ENCODE peak calls at places on chromosomes 12 and 14, in six cellular contexts. K, E, U, D, C and V are unnamed samples.

GRCh38 chr14:75636100-75636692 is 24.5 kb downstream of the ERG28 start:
- DNase-seq in U (no peak), K (no peak), D (no peak), C (peak; percentile 80), E (no peak), V (no peak)

GRCh38 chr14:92500491-92500941 is 13.1 kb upstream of the RIN3 start:
- DNase-seq in D (no peak), U (no peak), E (no peak), C (no peak), K (no peak), V (no peak)

GRCh38 chr14:45254771-45255170 is 1.8 kb upstream of the MIS18BP1 start:
- DNase-seq in E (no peak), U (no peak), C (no peak), D (no peak), K (no peak), V (no peak)

GRCh38 chr12:6323340-6323994 is 13.0 kb downstream of the PLEKHG6 start:
- DNase-seq in D (no peak), K (no peak), U (peak; percentile 85), E (no peak), C (peak; percentile 76), V (no peak)

GRCh38 chr12:63811755-63812154 is 32.0 kb downstream of the RXYLT1 start:
- DNase-seq in D (no peak), C (no peak), U (no peak), K (no peak), E (no peak), V (no peak)

GRCh38 chr12:39619316-39619659 is 315 bp downstream of the ABCD2 start:
- DNase-seq in K (no peak), D (no peak), C (peak; percentile 23), E (no peak), U (no peak), V (no peak)

GRCh38 chr12:24534632-24535031 is 414.3 kb downstream of the BCAT1 start:
- DNase-seq in U (peak; percentile 59), E (no peak), C (no peak), D (no peak), K (no peak), V (no peak)

GRCh38 chr12:103805961-103806360 is 35.1 kb downstream of the NT5DC3 start:
- DNase-seq in D (no peak), U (no peak), K (no peak), C (no peak), E (no peak), V (no peak)

GRCh38 chr14:100271247-100271939 is 32.4 kb downstream of the YY1 start:
- DNase-seq in K (no peak), D (no peak), C (no peak), E (no peak), U (no peak), V (no peak)

GRCh38 chr12:27096420-27096819 is 14.0 kb upstream of the C12orf71 start:
- DNase-seq in C (no peak), U (no peak), K (no peak), D (no peak), E (no peak), V (no peak)

GRCh38 chr14:54722791-54723432 is 156.0 kb downstream of the SAMD4A start:
- DNase-seq in K (no peak), U (no peak), C (no peak), E (no peak), D (no peak), V (no peak)

GRCh38 chr12:71719647-71720370 is 33.9 kb downstream of the TMEM19 start:
- DNase-seq in C (no peak), D (no peak), K (no peak), U (no peak), E (no peak), V (no peak)

GRCh38 chr14:85813040-85813439 is 283.1 kb downstream of the FLRT2 start:
- DNase-seq in E (no peak), K (no peak), C (no peak), U (no peak), D (no peak), V (no peak)